ENCODE peak calls at places on chromosomes 3 and 15, in nine cellular contexts. Y is PC-3, M is MM.1S, T is Karpas-422, A is OCI-LY7, U is SK-N-SH, Z is PC-9, O is GM23338, P is hepatocyte. I is an unnamed sample. For H3K9me2, the result is how much of the 10 kb centered on the place peaks cover.

GRCh38 chr15:50044406-50044805 is 74.6 kb downstream of the ATP8B4 start:
- DNase-seq in Y (no peak), M (no peak), T (no peak), A (no peak), U (no peak), Z (no peak), O (no peak), P (no peak), I (no peak)

GRCh38 chr15:62756995-62757360 is 285.6 kb upstream of the TPM1 start:
- DNase-seq in Y (no peak), M (no peak), T (no peak), A (no peak), U (peak), Z (no peak), O (no peak), P (no peak), I (no peak)

GRCh38 chr3:185250653-185251052 is 3.2 kb downstream of the EHHADH start:
- DNase-seq in Y (no peak), M (no peak), T (no peak), A (no peak), U (no peak), Z (no peak), O (no peak), P (no peak), I (no peak)

GRCh38 chr3:48477959-48478480 is 26.0 kb downstream of the SHISA5 start:
- DNase-seq in Y (no peak), M (no peak), T (no peak), A (no peak), U (no peak), Z (no peak), O (no peak), P (no peak), I (no peak)

GRCh38 chr15:78345726-78346125 is 5.6 kb downstream of the CRABP1 start:
- DNase-seq in Y (no peak), M (no peak), T (no peak), A (no peak), U (no peak), Z (no peak), O (no peak), P (no peak), I (no peak)

GRCh38 chr15:77064539-77065308 is 6.2 kb downstream of the TSPAN3 start:
- DNase-seq in Y (peak), M (no peak), T (no peak), A (no peak), U (no peak), Z (no peak), O (no peak), P (peak), I (no peak)

GRCh38 chr15:64507293-64507802 is 47.0 kb downstream of the ZNF609 start:
- DNase-seq in Y (no peak), M (no peak), T (peak), A (peak), U (peak), Z (peak), O (no peak), P (peak), I (no peak)

GRCh38 chr3:4772171-4772804 is 206.9 kb upstream of the BHLHE40 start:
- DNase-seq in Y (peak), M (no peak), T (no peak), A (no peak), U (no peak), Z (no peak), O (no peak), P (peak), I (no peak)

GRCh38 chr3:186459108-186459467 is 85.1 kb downstream of the CRYGS start:
- DNase-seq in Y (no peak), M (no peak), T (no peak), A (no peak), U (no peak), Z (no peak), O (no peak), P (no peak), I (no peak)

DNA sequence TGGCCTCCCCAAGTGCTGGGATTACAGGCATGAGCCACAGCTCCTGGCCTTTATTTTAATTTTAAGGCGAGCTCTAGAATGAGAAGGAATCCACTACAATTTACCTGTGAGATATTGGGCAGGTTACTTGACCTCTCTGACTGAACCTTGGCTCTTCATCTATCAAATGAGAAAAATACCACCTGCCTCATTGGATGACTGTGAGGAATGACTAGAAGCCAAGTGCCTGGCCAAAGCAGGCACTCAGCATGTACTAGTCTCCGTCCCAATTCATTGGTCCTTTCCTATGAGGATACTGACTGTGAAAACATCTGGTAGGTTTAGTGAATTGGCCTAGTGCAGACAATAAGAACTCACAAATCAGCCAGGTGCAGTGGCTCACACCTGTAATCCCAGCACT is 38.5 kb upstream of the OSBPL11 start:
- DNase-seq in Y (no peak), M (no peak), T (no peak), A (no peak), U (no peak), Z (no peak), O (no peak), P (no peak), I (no peak)
- H3K9me2 ChIP-seq in Y (under half), M (under half), T (under half), A (under half), U (under half), Z (under half), O (under half), P (under half), I (under half)

GRCh38 chr15:39140060-39140604 is 440.7 kb upstream of the THBS1 start:
- DNase-seq in Y (peak), M (no peak), T (no peak), A (no peak), U (peak), Z (peak), O (peak), P (peak), I (no peak)
- H2AFZ ChIP-seq in Y (no peak), M (no peak), T (no peak), A (no peak), U (no peak), Z (no peak), O (peak), P (no peak), I (no peak)

DNA sequence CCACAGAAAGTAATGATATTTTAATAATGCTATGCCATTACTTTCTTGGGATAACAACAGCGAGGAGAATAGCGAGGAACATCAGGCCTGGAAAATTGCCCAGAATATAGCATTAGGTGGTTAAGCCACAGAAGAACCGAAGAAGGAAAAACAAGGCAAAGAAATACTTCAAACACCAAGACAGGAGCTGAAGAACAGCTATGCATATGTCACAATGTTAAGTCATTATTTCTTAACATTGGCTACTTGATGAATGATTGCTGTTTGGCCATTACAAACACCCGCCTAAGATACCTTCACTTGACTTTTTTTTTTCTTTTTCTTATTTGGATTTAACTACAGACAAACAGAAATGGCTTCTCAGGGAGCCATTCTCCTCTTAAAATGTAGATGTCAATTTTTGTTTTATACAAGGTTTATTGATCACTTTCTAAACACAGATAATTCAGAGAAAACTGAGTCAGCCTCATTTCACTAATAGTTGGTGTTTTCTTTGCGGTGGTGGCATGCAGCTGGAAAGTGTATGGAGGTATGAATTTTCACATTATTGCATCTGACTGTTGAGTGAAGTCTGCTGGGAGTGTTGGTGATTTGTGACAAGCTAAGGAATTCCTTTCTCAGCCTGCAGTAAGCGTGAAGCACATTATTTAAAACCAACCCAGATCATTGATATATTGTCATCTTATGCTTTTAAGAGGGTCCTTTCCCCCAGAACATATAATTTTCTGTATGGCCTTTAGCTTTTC is 705.7 kb upstream of the NR2F2 start:
- DNase-seq in Y (no peak), M (no peak), T (no peak), A (no peak), U (no peak), Z (no peak), O (no peak), P (no peak), I (no peak)
- H3K9me2 ChIP-seq in Y (under half), M (under half), T (under half), A (under half), U (under half), Z (under half), O (under half), P (under half), I (under half)

GRCh38 chr15:88345962-88346361 is 89.4 kb upstream of the NTRK3 start:
- DNase-seq in Y (no peak), M (no peak), T (no peak), A (no peak), U (peak), Z (no peak), O (no peak), P (no peak), I (no peak)
- H2AFZ ChIP-seq in Y (no peak), M (no peak), T (no peak), A (no peak), U (no peak), Z (no peak), O (no peak), P (no peak), I (no peak)

GRCh38 chr3:157493627-157494550 is 9.3 kb downstream of the VEPH1 start:
- DNase-seq in Y (peak), M (peak), T (peak), A (peak), U (peak), Z (no peak), O (peak), P (peak), I (peak)

GRCh38 chr3:157491136-157491535 is 12.1 kb downstream of the VEPH1 start:
- DNase-seq in Y (peak), M (no peak), T (no peak), A (no peak), U (no peak), Z (no peak), O (no peak), P (no peak), I (no peak)

GRCh38 chr3:157498374-157498773 is 4.8 kb downstream of the VEPH1 start:
- DNase-seq in Y (no peak), M (no peak), T (no peak), A (no peak), U (no peak), Z (no peak), O (no peak), P (no peak), I (no peak)

GRCh38 chr3:157495846-157496245 is 7.4 kb downstream of the VEPH1 start:
- DNase-seq in Y (no peak), M (no peak), T (no peak), A (no peak), U (no peak), Z (no peak), O (no peak), P (no peak), I (no peak)

GRCh38 chr3:157494581-157495281 is 8.5 kb downstream of the VEPH1 start:
- DNase-seq in Y (peak), M (no peak), T (no peak), A (no peak), U (no peak), Z (no peak), O (no peak), P (no peak), I (no peak)
- H3K9me2 ChIP-seq in Y (under half), M (under half), T (under half), A (under half), U (under half), Z (under half), O (under half), P (under half), I (under half)

GRCh38 chr15:79560384-79560783 is 128.2 kb downstream of the MINAR1 start:
- DNase-seq in Y (no peak), M (no peak), T (no peak), A (no peak), U (no peak), Z (no peak), O (no peak), P (no peak), I (no peak)

GRCh38 chr15:79562538-79563298 is 130.6 kb downstream of the MINAR1 start:
- DNase-seq in Y (no peak), M (no peak), T (no peak), A (no peak), U (no peak), Z (no peak), O (no peak), P (no peak), I (no peak)
- H2AFZ ChIP-seq in Y (no peak), M (no peak), T (no peak), A (no peak), U (no peak), Z (no peak), O (peak), P (no peak), I (no peak)

I was measured in HCT116.